ENCODE peak calls at places on chromosome 20, in five cellular contexts. M, S, F, V and Q are unnamed samples. For H3K4me1, the result is how much of the 10 kb centered on the place peaks cover.

GRCh38 chr20:237479-237878 is 10.4 kb downstream of the DEFB129 start:
- DNase-seq in M (peak), S (no peak), F (no peak), V (no peak), Q (no peak)

GRCh38 chr20:15339264-15339663 is 1001.9 kb upstream of the FLRT3 start:
- DNase-seq in M (no peak), S (no peak), F (no peak), V (no peak), Q (no peak)

GRCh38 chr20:29873946-29874345 is 1383.5 kb upstream of the DEFB115 start:
- DNase-seq in M (no peak), S (no peak), F (peak), V (peak), Q (no peak)

GRCh38 chr20:36307412-36308317 is 1.5 kb downstream of the DLGAP4 start:
- DNase-seq in M (no peak), S (no peak), F (no peak), V (no peak), Q (no peak)

GRCh38 chr20:5691918-5692618 is 58.1 kb upstream of the SHLD1 start:
- DNase-seq in M (no peak), S (no peak), F (no peak), V (no peak), Q (no peak)

GRCh38 chr20:47792021-47792618 is 6.8 kb upstream of the SULF2 start:
- DNase-seq in M (peak), S (no peak), F (peak), V (peak), Q (peak)

GRCh38 chr20:19758888-19759331 is 852 bp downstream of the RIN2 start:
- DNase-seq in M (peak), S (peak), F (peak), V (peak), Q (peak)

GRCh38 chr20:1304711-1305515 is 24.0 kb downstream of the SDCBP2 start:
- DNase-seq in M (no peak), S (no peak), F (no peak), V (no peak), Q (no peak)

GRCh38 chr20:16675165-16675564 is 54.7 kb upstream of the SNRPB2 start:
- DNase-seq in M (no peak), S (no peak), F (no peak), V (no peak), Q (no peak)

GRCh38 chr20:45173531-45173930 is 1.2 kb upstream of the PI3 start:
- DNase-seq in M (no peak), S (no peak), F (no peak), V (no peak), Q (no peak)

GRCh38 chr20:51506527-51507356 is 35.8 kb downstream of the NFATC2 start:
- DNase-seq in M (no peak), S (no peak), F (no peak), V (no peak), Q (no peak)

GRCh38 chr20:16158976-16159286 is 414.3 kb downstream of the KIF16B start:
- DNase-seq in M (no peak), S (no peak), F (no peak), V (no peak), Q (no peak)

GRCh38 chr20:4165984-4166725 is 150.8 kb upstream of the RNF24 start:
- DNase-seq in M (no peak), S (no peak), F (no peak), V (no peak), Q (no peak)

GRCh38 chr20:48260370-48260769 is 475.1 kb upstream of the SULF2 start:
- DNase-seq in M (no peak), S (no peak), F (peak), V (peak), Q (no peak)

GRCh38 chr20:3784863-3785239 is 1.7 kb downstream of the CENPB start:
- DNase-seq in M (no peak), S (no peak), F (no peak), V (no peak), Q (no peak)

GRCh38 chr20:56715309-56715708 is 86.2 kb downstream of the TFAP2C start:
- DNase-seq in M (no peak), S (no peak), F (no peak), V (no peak), Q (no peak)

GRCh38 chr20:51928931-51929330 is 126.6 kb upstream of the SALL4 start:
- DNase-seq in M (no peak), S (no peak), F (no peak), V (no peak), Q (no peak)

GRCh38 chr20:23257848-23258746 is 92.5 kb upstream of the NXT1 start:
- DNase-seq in M (no peak), S (no peak), F (no peak), V (no peak), Q (no peak)

GRCh38 chr20:4059631-4060030 is 44.3 kb upstream of the RNF24 start:
- DNase-seq in M (no peak), S (no peak), F (no peak), V (no peak), Q (no peak)

GRCh38 chr20:37071481-37071911 is 24.3 kb downstream of the RBL1 start:
- DNase-seq in M (no peak), S (no peak), F (no peak), V (no peak), Q (no peak)

GRCh38 chr20:63457737-63458136 is 14.7 kb downstream of the KCNQ2 start:
- DNase-seq in M (no peak), S (no peak), F (peak), V (no peak), Q (peak)

GRCh38 chr20:878511-879307 is 37.4 kb downstream of the ANGPT4 start:
- DNase-seq in M (no peak), S (no peak), F (no peak), V (no peak), Q (no peak)

GRCh38 chr20:47456952-47457724 is 44.5 kb upstream of the NCOA3 start:
- DNase-seq in M (no peak), S (no peak), F (no peak), V (no peak), Q (no peak)

GRCh38 chr20:58078741-58079522 is 149.5 kb downstream of the ANKRD60 start:
- DNase-seq in M (no peak), S (no peak), F (no peak), V (no peak), Q (no peak)

GRCh38 chr20:44739952-44740351 is 5.7 kb upstream of the KCNK15 start:
- DNase-seq in M (no peak), S (no peak), F (no peak), V (no peak), Q (no peak)

GRCh38 chr20:38460040-38460623 is 12.5 kb upstream of the RALGAPB start:
- DNase-seq in M (peak), S (peak), F (no peak), V (no peak), Q (no peak)

GRCh38 chr20:45044084-45044573 is 56.8 kb downstream of the KCNS1 start:
- DNase-seq in M (peak), S (peak), F (no peak), V (no peak), Q (no peak)

GRCh38 chr20:406200-407096 is 1.7 kb upstream of the RBCK1 start:
- DNase-seq in M (no peak), S (no peak), F (no peak), V (no peak), Q (no peak)

GRCh38 chr20:3461911-3462677 is 8.7 kb upstream of the ATRN start:
- DNase-seq in M (no peak), S (peak), F (no peak), V (no peak), Q (no peak)

GRCh38 chr20:19658137-19658536 is 99.9 kb upstream of the RIN2 start:
- DNase-seq in M (no peak), S (no peak), F (no peak), V (no peak), Q (no peak)

DNA sequence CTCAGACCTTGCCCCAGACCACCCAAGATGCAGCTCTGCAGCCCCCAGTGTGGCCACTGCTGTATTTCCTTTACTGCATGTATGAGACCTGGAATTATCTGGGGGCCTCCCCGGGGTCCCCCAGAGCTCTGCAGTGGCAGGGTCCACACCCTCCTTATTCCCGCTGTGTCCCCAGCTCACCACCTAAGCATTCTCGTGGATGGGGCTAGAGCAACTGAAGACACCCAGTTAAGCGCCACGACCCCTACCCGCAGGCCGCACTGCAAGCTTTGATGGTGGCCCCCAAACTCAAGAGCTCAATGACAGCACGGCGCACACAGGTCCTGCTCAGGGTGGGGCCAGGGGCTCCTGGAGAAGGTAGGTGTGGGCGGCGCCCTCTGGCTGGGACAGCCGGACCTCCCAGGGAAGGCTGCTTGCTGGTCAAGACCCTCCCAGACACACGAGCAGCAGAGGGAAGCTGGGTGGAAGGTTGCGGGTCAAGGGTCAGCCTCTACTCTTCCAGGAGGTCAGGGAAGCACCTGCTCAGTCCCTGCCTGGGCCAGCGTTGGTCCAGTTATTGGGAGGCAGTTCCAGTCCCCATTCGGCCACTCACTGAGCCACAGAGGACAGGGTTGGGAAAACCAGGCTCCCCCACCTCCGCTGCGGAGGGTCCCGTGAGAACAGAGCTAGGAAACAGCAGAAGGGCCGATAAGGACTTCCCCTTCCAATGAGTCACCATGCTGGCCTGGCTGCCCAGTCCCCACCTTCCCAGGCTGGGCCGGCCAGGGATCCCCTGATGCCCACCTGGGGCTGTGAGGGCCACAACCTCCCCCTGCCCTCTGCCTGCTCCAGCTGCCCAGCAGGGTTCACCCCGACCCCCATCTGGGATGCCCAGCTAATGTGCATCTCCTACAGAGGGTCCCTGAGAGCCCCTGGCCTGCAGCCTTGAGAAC is 2.9 kb downstream of the LAMA5 start:
- DNase-seq in M (no peak), S (no peak), F (peak), V (peak), Q (no peak)
- H3K4me1 ChIP-seq in M (under half), S (under half), F (half or more), V (half or more), Q (half or more)

GRCh38 chr20:41078329-41078728 is 49.7 kb downstream of the TOP1 start:
- DNase-seq in M (no peak), S (peak), F (no peak), V (no peak), Q (no peak)

GRCh38 chr20:41076776-41077175 is 48.2 kb downstream of the TOP1 start:
- DNase-seq in M (no peak), S (no peak), F (no peak), V (no peak), Q (no peak)

GRCh38 chr20:41074441-41074840 is 45.8 kb downstream of the TOP1 start:
- DNase-seq in M (no peak), S (no peak), F (no peak), V (no peak), Q (no peak)

GRCh38 chr20:41072099-41072798 is 43.6 kb downstream of the TOP1 start:
- DNase-seq in M (no peak), S (no peak), F (no peak), V (peak), Q (no peak)

GRCh38 chr20:41072919-41073318 is 44.3 kb downstream of the TOP1 start:
- DNase-seq in M (no peak), S (no peak), F (no peak), V (no peak), Q (no peak)
- H3K4me1 ChIP-seq in M (under half), S (under half), F (half or more), V (under half), Q (under half)

GRCh38 chr20:11880694-11881093 is 37.0 kb upstream of the BTBD3 start:
- DNase-seq in M (no peak), S (no peak), F (no peak), V (no peak), Q (no peak)

GRCh38 chr20:11881453-11881852 is 36.2 kb upstream of the BTBD3 start:
- DNase-seq in M (no peak), S (no peak), F (no peak), V (no peak), Q (no peak)

GRCh38 chr20:11888648-11889047 is 29.0 kb upstream of the BTBD3 start:
- DNase-seq in M (no peak), S (no peak), F (no peak), V (no peak), Q (no peak)

GRCh38 chr20:11882651-11883050 is 35.0 kb upstream of the BTBD3 start:
- DNase-seq in M (no peak), S (no peak), F (no peak), V (no peak), Q (no peak)
- H3K4me1 ChIP-seq in M (under half), S (under half), F (under half), V (under half), Q (under half)

DNA sequence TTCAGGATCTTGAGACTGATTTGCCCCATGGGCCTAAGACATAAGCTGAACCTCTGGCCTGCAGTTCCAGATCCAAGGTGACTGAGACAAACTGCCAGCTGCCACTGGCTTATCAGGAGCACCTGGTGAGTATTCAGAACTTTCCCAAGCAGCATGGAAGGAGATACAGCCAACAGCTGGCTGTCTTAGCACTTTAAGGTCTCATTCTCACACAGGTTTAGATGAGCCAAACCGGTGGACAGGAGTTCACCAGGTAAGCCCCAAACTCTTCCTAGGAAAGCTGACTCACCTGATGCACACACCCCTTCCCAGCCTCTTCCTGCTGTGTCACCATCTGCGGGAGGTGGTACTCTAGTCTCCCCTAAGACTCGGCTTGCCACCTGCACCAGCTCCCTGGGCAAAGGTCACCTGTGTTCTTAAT is at the start of gene BANF2:
- DNase-seq in M (no peak), S (peak), F (no peak), V (no peak), Q (no peak)
- H3K4me1 ChIP-seq in M (under half), S (under half), F (under half), V (under half), Q (under half)

DNA sequence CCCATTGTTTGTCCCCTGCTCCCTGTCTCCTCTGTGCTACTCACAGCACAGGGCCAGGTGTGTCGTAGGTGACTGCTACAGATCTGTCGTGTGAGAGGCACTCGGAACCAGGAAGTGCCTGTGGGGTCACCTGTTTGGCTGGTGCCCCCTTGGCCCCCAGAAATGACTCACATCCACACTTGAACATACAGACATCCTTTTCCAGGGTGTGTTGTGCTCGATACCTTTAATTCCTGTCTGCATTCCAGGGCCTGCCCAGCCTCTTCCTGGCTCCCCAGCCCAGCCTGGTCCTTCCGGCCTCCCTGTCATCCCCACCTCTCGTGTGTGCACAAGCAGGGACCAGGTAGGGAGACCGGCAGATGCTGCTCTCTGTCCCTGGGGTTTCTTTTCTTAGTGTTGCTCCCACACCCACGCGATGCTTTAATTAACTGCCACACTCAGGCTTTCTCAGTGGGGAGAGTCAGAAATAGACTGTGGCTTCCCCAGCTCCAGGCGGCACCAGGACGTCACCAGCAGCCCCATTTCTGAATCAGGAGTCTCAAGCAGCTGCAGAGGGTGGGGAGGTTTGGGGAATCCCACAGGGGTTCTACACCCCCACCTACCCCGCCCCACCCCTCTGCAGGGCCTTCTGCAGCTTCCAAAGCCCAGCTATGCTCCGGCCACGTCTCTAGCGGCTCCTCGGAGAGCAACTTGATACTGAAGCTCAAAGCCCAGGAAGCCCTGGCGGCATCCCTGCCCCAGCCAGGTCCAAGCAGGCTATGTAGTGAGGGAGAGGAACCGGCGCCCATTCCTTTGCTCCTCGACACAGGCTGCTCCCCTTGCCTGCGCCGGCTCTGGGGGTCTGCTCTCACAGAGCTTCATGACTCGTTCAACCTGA is 102.2 kb downstream of the SYCP2 start:
- DNase-seq in M (peak), S (peak), F (peak), V (no peak), Q (no peak)
- H3K4me1 ChIP-seq in M (under half), S (under half), F (half or more), V (under half), Q (under half)

DNA sequence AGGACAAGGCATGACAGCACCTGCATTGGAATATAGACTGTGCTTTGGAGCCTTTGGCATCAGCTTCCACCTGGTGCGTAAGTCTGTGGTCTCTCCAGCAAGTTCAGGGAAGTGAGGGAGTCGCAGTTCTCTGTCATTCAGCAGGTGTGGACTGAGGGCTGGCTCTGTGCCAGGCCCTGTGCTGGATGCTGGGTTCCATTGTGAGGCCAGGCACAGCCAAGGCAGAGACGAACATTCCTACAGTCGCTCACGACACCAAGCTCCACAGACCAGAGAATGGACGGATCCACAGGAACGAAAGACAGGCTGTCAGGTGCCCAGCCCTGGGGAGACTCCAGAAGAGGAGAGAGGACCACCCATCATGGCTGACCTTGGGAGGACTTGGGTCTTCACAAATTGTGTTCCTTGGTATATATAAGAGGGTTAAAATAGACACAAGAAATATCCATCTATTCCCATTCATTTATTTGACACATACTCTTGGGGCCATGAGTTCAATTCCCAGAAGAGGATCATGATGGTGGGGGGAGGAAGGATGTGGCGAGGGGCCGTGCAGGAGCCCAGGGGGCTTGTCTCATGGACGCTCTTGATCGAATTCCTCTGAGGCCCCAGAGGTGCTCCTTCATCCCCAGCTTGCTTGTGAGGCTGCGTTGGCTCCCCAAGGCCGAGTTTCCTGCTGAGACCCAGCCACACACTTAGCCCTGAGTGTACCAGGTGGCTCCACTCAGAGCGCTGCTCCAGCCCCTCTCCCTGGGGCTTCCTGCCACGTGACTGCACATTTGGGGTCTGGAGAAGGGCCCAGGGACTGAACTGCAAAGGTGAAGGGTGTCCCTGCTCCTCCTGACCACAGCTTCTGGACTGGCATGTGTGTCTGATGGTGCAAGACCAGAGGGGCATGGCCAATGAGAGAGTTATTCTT is 3.5 kb upstream of the ZNF831 start:
- DNase-seq in M (no peak), S (peak), F (no peak), V (no peak), Q (no peak)
- H3K4me1 ChIP-seq in M (under half), S (under half), F (under half), V (under half), Q (under half)

GRCh38 chr20:25053207-25054132 is 4.5 kb downstream of the ACSS1 start:
- DNase-seq in M (no peak), S (no peak), F (peak), V (peak), Q (peak)

GRCh38 chr20:25050082-25050481 is 7.9 kb downstream of the ACSS1 start:
- DNase-seq in M (no peak), S (no peak), F (no peak), V (no peak), Q (no peak)

GRCh38 chr20:25050501-25051350 is 7.2 kb downstream of the ACSS1 start:
- DNase-seq in M (no peak), S (no peak), F (no peak), V (no peak), Q (peak)

GRCh38 chr20:25052255-25053206 is 5.4 kb downstream of the ACSS1 start:
- DNase-seq in M (no peak), S (no peak), F (no peak), V (no peak), Q (peak)

GRCh38 chr20:25051386-25052155 is 6.4 kb downstream of the ACSS1 start:
- DNase-seq in M (no peak), S (no peak), F (no peak), V (no peak), Q (peak)
- H3K4me1 ChIP-seq in M (half or more), S (under half), F (half or more), V (half or more), Q (under half)